ENCODE peak calls at places on chromosome 2, in four cellular contexts. D is heart right ventricle, H is posterior cingulate gyrus, Q is HL-60. S is an unnamed sample.

GRCh38 chr2:190984595-190984994 is 29.4 kb downstream of the STAT1 start:
- DNase-seq in D (no peak), H (no peak), Q (no peak), S (no peak)

GRCh38 chr2:142989276-142990204 is 112.1 kb downstream of the KYNU start:
- DNase-seq in D (no peak), H (no peak), Q (no peak), S (no peak)

GRCh38 chr2:2229898-2230817 is 100.9 kb downstream of the MYT1L start:
- DNase-seq in D (no peak), H (peak; percentile 90), Q (no peak), S (no peak)

GRCh38 chr2:230824406-230824978 is 40.2 kb upstream of the ITM2C start:
- DNase-seq in D (peak; percentile 76), H (no peak), Q (peak; percentile 74), S (peak; percentile 82)

GRCh38 chr2:17303054-17303453 is 215.2 kb downstream of the RAD51AP2 start:
- DNase-seq in D (no peak), H (no peak), Q (no peak), S (no peak)

GRCh38 chr2:45825001-45825651 is 173.7 kb downstream of the PRKCE start:
- DNase-seq in D (no peak), H (no peak), Q (no peak), S (no peak)

GRCh38 chr2:218218409-218219185 is 1.6 kb downstream of the ARPC2 start:
- DNase-seq in D (no peak), H (no peak), Q (peak; percentile 54), S (peak; percentile 56)

GRCh38 chr2:149924549-149925213 is 337.1 kb upstream of the MMADHC start:
- DNase-seq in D (no peak), H (no peak), Q (no peak), S (no peak)

GRCh38 chr2:220396287-220396686 is 768.9 kb downstream of the SLC4A3 start:
- DNase-seq in D (peak; percentile 39), H (no peak), Q (no peak), S (no peak)

GRCh38 chr2:60530660-60531276 is 22.7 kb downstream of the BCL11A start:
- DNase-seq in D (peak; percentile 68), H (no peak), Q (peak; percentile 90), S (no peak)

GRCh38 chr2:64488050-64488974 is 34.4 kb downstream of the LGALSL start:
- DNase-seq in D (peak; percentile 63), H (peak; percentile 86), Q (peak; percentile 61), S (peak; percentile 69)

GRCh38 chr2:239834143-239834542 is 191.0 kb downstream of the NDUFA10 start:
- DNase-seq in D (no peak), H (no peak), Q (no peak), S (no peak)

GRCh38 chr2:58521803-58522602 is 280.9 kb upstream of the FANCL start:
- DNase-seq in D (no peak), H (no peak), Q (no peak), S (no peak)

GRCh38 chr2:223935459-223936125 is 9.5 kb downstream of the WDFY1 start:
- DNase-seq in D (no peak), H (no peak), Q (no peak), S (no peak)